ENCODE peak calls at places on chromosomes 13 and 19, in ten cellular contexts. E is GM12878, D is breast epithelium, T is upper lobe of left lung, L is sigmoid colon, I is transverse colon, C is prostate gland, Z is endothelial cell of umbilical vein, X is HepG2, F is K562. U is an unnamed sample.

GRCh38 chr19:30664358-30665058 is 292.3 kb downstream of the ZNF536 start:
- DNase-seq in E (no peak), D (no peak), T (no peak), L (no peak), I (no peak), C (peak; percentile 33), Z (no peak), X (peak; percentile 84), F (no peak), U (peak; percentile 58)

GRCh38 chr19:57701625-57702024 is 7.4 kb downstream of the ZNF154 start:
- DNase-seq in E (no peak), D (no peak), T (no peak), L (no peak), I (no peak), C (no peak), Z (no peak), X (no peak), F (no peak), U (no peak)

GRCh38 chr19:34772697-34773554 is at the start of gene ZNF599:
- DNase-seq in E (peak; percentile 68), D (peak; percentile 89), T (peak; percentile 88), L (peak; percentile 95), I (peak; percentile 93), C (peak; percentile 90), Z (peak; percentile 91), X (peak; percentile 83), F (peak; percentile 77), U (peak; percentile 91)

GRCh38 chr19:46537136-46538097 is 41.8 kb upstream of the PNMA8B start:
- DNase-seq in E (no peak), D (no peak), T (peak; percentile 54), L (peak; percentile 75), I (peak; percentile 70), C (no peak), Z (peak; percentile 41), X (no peak), F (peak; percentile 37), U (peak; percentile 65)

GRCh38 chr13:73751290-73751689 is 382.9 kb downstream of the KLF12 start:
- DNase-seq in E (no peak), D (no peak), T (no peak), L (no peak), I (no peak), C (no peak), Z (no peak), X (no peak), F (no peak), U (no peak)

GRCh38 chr13:43785681-43786471 is 896 bp downstream of the ENOX1 start:
- DNase-seq in E (no peak), D (peak; percentile 68), T (peak; percentile 21), L (peak; percentile 96), I (peak; percentile 69), C (peak; percentile 85), Z (peak; percentile 53), X (no peak), F (no peak), U (peak; percentile 70)

GRCh38 chr13:37403776-37404497 is 194.6 kb downstream of the POSTN start:
- DNase-seq in E (no peak), D (no peak), T (no peak), L (no peak), I (no peak), C (no peak), Z (no peak), X (no peak), F (no peak), U (no peak)

GRCh38 chr13:110593430-110594130 is 21.8 kb upstream of the NAXD start:
- DNase-seq in E (no peak), D (no peak), T (no peak), L (no peak), I (no peak), C (peak; percentile 39), Z (peak; percentile 63), X (peak; percentile 65), F (peak; percentile 61), U (no peak)

GRCh38 chr13:68304287-68304893 is 1074.3 kb upstream of the PCDH9 start:
- DNase-seq in E (no peak), D (no peak), T (no peak), L (no peak), I (no peak), C (no peak), Z (peak; percentile 14), X (peak; percentile 43), F (peak; percentile 3), U (no peak)

GRCh38 chr13:106762711-106763110 is 194.8 kb upstream of the ARGLU1 start:
- DNase-seq in E (no peak), D (no peak), T (no peak), L (no peak), I (no peak), C (no peak), Z (no peak), X (no peak), F (no peak), U (no peak)

GRCh38 chr19:39296055-39296645 is at the start of gene IFNL1:
- DNase-seq in E (no peak), D (no peak), T (peak; percentile 72), L (peak; percentile 39), I (no peak), C (no peak), Z (no peak), X (no peak), F (no peak), U (peak; percentile 60)

GRCh38 chr13:103516009-103516795 is 450.0 kb upstream of the SLC10A2 start:
- DNase-seq in E (no peak), D (no peak), T (no peak), L (no peak), I (no peak), C (no peak), Z (no peak), X (no peak), F (no peak), U (no peak)

DNA sequence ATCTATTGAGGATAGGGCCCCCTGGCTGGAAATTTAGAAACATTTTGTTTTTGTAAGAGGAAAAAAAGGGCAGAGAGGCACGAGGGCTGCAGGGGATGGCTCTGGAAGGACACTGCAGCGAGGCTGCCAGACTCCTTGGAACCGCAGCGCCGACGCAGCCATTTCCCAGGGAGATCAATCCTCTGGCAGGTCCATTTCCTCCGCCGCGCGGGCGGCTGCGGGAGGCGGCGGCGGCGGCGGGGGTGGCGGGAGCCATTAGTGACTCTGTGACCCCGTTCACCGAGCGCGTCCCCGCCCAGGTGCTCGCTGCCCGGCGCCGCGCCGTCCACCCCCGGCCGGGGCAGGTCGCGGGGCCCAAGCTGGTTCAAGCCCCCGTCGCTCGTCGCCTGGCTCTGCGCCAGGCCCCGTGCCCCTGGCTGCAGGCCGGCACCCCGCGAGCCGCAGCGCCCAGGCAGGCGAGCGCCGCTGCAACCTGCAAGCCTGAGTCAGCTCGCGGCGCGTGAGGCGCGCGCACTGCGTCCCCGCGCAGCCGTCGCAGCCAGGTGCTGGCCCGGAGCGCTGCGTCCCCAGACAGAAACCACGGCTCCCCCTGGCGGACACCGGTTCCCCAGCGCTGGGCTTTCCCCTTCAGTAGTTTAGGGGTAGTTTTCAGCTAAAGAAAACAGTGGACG is 192.6 kb downstream of the KATNAL1 start:
- DNase-seq in E (no peak), D (peak; percentile 88), T (peak; percentile 92), L (peak; percentile 94), I (peak; percentile 95), C (peak; percentile 88), Z (peak; percentile 80), X (peak; percentile 63), F (peak; percentile 78), U (peak; percentile 96)
- TF ChIP-seq POLR2A in E (peak; percentile 84), D (no peak), T (no peak), L (no peak), I (no peak), C (peak; percentile 62), Z (no peak), X (peak; percentile 66), F (no peak), U (no peak)

DNA sequence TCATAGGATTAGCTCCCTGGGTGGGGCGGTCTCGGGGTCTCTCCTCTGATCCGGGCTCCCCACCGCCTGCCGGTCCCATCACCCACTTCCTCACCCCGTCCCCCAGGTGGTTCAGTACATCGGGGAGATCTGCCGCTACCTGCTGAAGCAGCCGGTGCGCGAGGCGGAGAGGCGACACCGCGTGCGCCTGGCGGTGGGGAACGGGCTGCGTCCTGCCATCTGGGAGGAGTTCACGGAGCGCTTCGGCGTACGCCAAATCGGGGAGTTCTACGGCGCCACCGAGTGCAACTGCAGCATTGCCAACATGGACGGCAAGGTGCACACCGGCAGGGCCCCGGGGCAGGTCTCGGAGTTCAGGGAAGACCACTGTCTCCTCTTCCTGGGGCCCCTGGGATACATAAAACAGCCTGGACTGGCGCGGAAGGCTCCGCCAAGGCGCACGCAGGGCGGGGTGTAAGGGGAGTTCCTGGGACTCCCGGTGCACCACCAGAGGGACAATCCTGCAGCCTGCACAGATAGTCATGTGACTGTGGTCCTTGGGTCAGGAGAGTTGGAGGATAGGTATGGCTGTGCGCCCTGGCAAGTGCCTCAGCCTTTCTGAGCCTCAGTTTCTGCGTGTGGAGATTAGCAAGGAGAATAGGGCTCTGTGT is 14.2 kb upstream of the PGLS start:
- DNase-seq in E (no peak), D (no peak), T (no peak), L (no peak), I (no peak), C (no peak), Z (no peak), X (no peak), F (no peak), U (no peak)
- TF ChIP-seq POLR2AphosphoS5 in E (no peak), D (no peak), T (no peak), L (no peak), I (no peak), C (no peak), Z (no peak), X (no peak), F (no peak), U (no peak)

GRCh38 chr19:11942008-11942842 is 17.3 kb downstream of the ZNF700 start:
- DNase-seq in E (no peak), D (no peak), T (no peak), L (no peak), I (no peak), C (no peak), Z (no peak), X (no peak), F (no peak), U (no peak)
- TF ChIP-seq CTCF in E (no peak), D (no peak), T (no peak), L (no peak), I (no peak), C (no peak), Z (no peak), X (no peak), F (no peak), U (no peak)

GRCh38 chr13:104841110-104841509 is 1694.4 kb downstream of the EFNB2 start:
- DNase-seq in E (no peak), D (no peak), T (no peak), L (no peak), I (no peak), C (no peak), Z (no peak), X (no peak), F (no peak), U (no peak)

GRCh38 chr13:104833221-104833620 is 1702.2 kb downstream of the EFNB2 start:
- DNase-seq in E (no peak), D (no peak), T (no peak), L (no peak), I (no peak), C (no peak), Z (no peak), X (no peak), F (no peak), U (no peak)

GRCh38 chr13:104843328-104843727 is 1692.1 kb downstream of the EFNB2 start:
- DNase-seq in E (no peak), D (no peak), T (no peak), L (no peak), I (no peak), C (no peak), Z (no peak), X (no peak), F (no peak), U (no peak)

GRCh38 chr13:104832265-104832664 is 1703.2 kb downstream of the EFNB2 start:
- DNase-seq in E (no peak), D (no peak), T (no peak), L (no peak), I (no peak), C (no peak), Z (no peak), X (no peak), F (no peak), U (no peak)

GRCh38 chr13:104837756-104838155 is 1697.7 kb downstream of the EFNB2 start:
- DNase-seq in E (no peak), D (no peak), T (no peak), L (no peak), I (no peak), C (no peak), Z (no peak), X (no peak), F (no peak), U (no peak)
- TF ChIP-seq POLR2A in E (no peak), D (no peak), T (no peak), L (no peak), I (no peak), C (no peak), Z (no peak), X (no peak), F (no peak), U (no peak)